ENCODE peak calls at places on chromosomes 4 and X, in five cellular contexts. C, U, W, F and L are unnamed samples.

GRCh38 chr4:114383721-114384120 is 214.9 kb upstream of the UGT8 start:
- DNase-seq in C (no peak), U (peak; percentile 59), F (no peak), W (no peak), L (no peak)

GRCh38 chr4:187090401-187090800 is 366.7 kb upstream of the FAT1 start:
- DNase-seq in F (no peak), U (no peak), W (no peak), C (no peak), L (no peak)

GRCh38 chr4:31370866-31371465 is 650.8 kb downstream of the PCDH7 start:
- DNase-seq in W (no peak), U (peak; percentile 55), C (no peak), F (no peak), L (no peak)

GRCh38 chr4:7280906-7281305 is 88.6 kb downstream of the SORCS2 start:
- DNase-seq in C (no peak), F (no peak), W (no peak), U (peak; percentile 76), L (no peak)

GRCh38 chrX:97602465-97603258 is 719.0 kb downstream of the RPA4 start:
- DNase-seq in U (no peak), C (no peak), F (peak; percentile 23), W (no peak), L (no peak)

GRCh38 chr4:84503495-84504437 is 4.7 kb upstream of the NKX6-1 start:
- DNase-seq in F (no peak), C (no peak), U (peak; percentile 72), W (no peak), L (no peak)

GRCh38 chr4:128635939-128636551 is 173.5 kb upstream of the JADE1 start:
- DNase-seq in F (no peak), W (no peak), C (no peak), U (no peak), L (no peak)

GRCh38 chr4:85734446-85734845 is 259.5 kb downstream of the ARHGAP24 start:
- DNase-seq in F (no peak), W (no peak), U (peak; percentile 55), C (no peak), L (no peak)

GRCh38 chrX:1649623-1650022 is 34.8 kb downstream of the ASMT start:
- DNase-seq in U (no peak), W (no peak), F (no peak), C (no peak), L (no peak)

GRCh38 chrX:8846271-8846670 is 45.1 kb upstream of the FAM9A start:
- DNase-seq in U (peak; percentile 44), W (no peak), F (no peak), C (no peak), L (no peak)

GRCh38 chr4:19850909-19851308 is 400.8 kb upstream of the SLIT2 start:
- DNase-seq in F (no peak), W (no peak), U (peak; percentile 97), C (no peak), L (no peak)

GRCh38 chr4:149980941-149981340 is 97.3 kb upstream of the DCLK2 start:
- DNase-seq in U (peak; percentile 50), W (peak; percentile 23), F (peak; percentile 52), C (peak; percentile 32), L (no peak)

DNA sequence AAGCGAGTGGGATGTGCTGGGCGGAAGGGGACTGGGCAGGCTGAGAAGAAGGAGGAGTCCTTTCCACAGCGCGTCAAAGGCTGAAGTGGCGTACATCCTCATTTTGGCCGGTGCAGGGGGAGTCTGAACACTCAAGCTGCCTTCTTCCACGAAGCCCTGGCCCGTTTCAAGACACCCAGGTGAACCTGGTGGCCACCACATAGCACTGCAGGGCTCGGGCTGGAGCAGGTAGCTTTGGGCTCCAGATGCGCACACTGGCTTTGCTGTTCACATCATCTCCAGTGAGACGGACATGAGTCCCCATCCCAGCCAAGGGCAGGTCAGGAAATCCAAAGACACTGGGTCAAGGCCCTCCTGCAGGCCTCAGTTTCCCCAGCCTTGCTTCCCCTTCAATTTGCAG is 30.3 kb downstream of the CCNQ start:
- DNase-seq in U (no peak), F (no peak), C (no peak), W (no peak), L (no peak)
- TF ChIP-seq CTCF in U (no peak), F (no peak), C (no peak), W (no peak), L (no peak)

GRCh38 chr4:176009254-176009653 is 56.4 kb upstream of the WDR17 start:
- DNase-seq in U (no peak), C (no peak), W (no peak), F (no peak), L (no peak)

GRCh38 chr4:176013466-176014247 is 52.0 kb upstream of the WDR17 start:
- DNase-seq in F (no peak), W (no peak), C (no peak), U (no peak), L (no peak)

GRCh38 chr4:176011523-176011922 is 54.1 kb upstream of the WDR17 start:
- DNase-seq in F (no peak), W (no peak), C (no peak), U (no peak), L (no peak)

GRCh38 chr4:176014583-176015108 is 51.0 kb upstream of the WDR17 start:
- DNase-seq in W (no peak), F (no peak), C (no peak), U (no peak), L (no peak)
- TF ChIP-seq CTCF in W (peak; percentile 12), F (no peak), C (no peak), U (no peak), L (no peak)

DNA sequence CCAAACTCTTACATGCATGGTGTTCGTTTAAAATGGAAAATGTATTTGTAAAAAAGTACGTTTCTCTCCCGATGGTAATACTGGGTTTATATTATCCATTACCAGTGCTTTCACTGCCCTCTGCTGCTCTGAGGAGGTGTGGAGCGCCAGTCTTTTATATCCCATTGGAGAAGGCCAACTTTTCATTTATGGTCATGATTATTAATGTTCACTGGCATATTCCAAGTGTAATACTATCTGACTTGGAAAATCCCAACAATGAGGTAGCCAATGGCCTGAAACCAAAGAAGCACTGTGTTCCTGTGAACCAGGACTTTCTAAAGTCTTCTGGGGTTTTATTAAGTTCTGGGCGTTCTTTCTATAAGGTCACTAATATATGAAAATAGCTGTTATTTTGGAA is 80.7 kb downstream of the SYNPO2 start:
- DNase-seq in C (peak; percentile 49), F (no peak), W (no peak), U (peak; percentile 59), L (no peak)
- TF ChIP-seq CTCF in C (peak; percentile 63), F (no peak), W (no peak), U (peak; percentile 43), L (no peak)

GRCh38 chrX:153670748-153671588 is 2.6 kb downstream of the PNCK start:
- DNase-seq in C (no peak), U (no peak), F (no peak), W (no peak), L (no peak)
- TF ChIP-seq CTCF in C (no peak), U (no peak), F (no peak), W (no peak), L (no peak)

GRCh38 chrX:115679460-115679859 is 118.5 kb downstream of the PLS3 start:
- DNase-seq in U (peak; percentile 26), C (no peak), F (no peak), W (no peak), L (no peak)
- TF ChIP-seq CTCF in U (peak; percentile 31), C (peak; percentile 48), F (no peak), W (no peak), L (no peak)

DNA sequence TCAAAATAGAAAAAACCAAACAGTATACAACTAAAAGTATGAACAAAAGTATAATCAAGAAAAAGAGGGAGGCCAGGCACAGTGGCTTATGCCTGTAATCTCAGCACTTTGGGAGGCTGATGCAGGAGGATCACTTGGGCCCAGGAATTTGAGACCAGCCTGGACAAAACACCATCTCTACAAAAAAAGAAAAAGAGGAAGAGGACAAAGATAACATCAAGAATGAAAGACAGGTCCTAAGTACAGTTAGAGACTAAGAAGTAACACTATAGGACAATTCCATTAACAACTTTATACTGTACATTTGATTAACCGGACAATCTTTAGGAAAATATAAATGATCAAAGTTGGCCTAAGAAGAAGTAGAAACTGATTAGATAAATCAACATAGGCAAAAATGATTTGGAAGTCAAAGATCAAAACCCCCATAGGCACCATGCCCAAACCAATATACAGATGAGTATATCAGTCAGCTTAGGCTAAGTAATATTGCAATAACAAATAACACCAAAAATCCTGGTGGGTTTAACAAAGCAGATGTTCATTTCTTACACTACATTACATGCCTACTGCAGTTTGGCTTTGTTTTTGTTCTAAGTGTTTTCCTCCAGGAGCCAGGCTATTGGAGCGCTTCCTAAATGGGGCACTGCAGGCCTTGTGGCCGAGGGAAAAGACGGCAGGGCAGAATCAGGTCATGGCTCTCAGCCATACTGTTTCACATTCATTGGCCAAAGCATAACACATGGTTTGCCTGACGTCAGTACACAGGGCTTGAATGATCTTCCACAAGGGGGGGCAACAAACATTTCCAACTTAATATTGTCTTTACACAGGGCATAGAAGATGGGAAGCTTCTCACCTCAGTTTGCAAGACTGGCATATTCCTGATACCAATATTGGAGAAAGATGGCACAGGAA is 42.2 kb upstream of the HGFAC start:
- DNase-seq in U (peak; percentile 24), F (no peak), C (no peak), W (no peak), L (no peak)
- TF ChIP-seq CTCF in U (peak; percentile 4), F (no peak), C (peak; percentile 17), W (no peak), L (no peak)

DNA sequence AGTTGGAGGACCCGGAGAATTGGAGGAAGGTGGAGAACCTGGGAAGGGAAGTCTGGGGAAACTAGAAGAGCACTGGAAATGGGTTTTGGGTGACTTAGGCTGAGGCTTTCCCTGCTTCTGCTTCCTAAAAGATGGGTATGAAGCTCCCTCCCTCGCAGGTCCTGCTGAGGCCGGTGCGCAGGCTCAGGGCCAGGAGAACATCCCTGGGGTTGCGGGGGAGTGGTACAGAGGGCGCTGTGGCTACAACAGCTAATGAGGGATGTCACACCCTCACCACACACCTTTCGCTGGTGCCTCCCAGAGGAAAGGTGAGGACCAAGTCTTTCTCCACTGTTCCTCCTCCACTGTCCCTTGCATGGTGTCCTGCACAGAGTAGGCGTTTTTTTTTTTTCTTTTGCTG is 15.8 kb downstream of the APLN start:
- DNase-seq in U (no peak), F (no peak), W (no peak), C (no peak), L (no peak)
- TF ChIP-seq CTCF in U (no peak), F (no peak), W (no peak), C (no peak), L (no peak)

GRCh38 chrX:39654183-39654925 is 443.4 kb downstream of the BCOR start:
- DNase-seq in U (no peak), W (no peak), C (no peak), F (no peak), L (no peak)

GRCh38 chrX:39654952-39655351 is 442.8 kb downstream of the BCOR start:
- DNase-seq in C (no peak), U (no peak), W (no peak), F (no peak), L (no peak)

GRCh38 chrX:39650883-39651282 is 446.9 kb downstream of the BCOR start:
- DNase-seq in C (no peak), U (no peak), W (no peak), F (no peak), L (no peak)

GRCh38 chrX:39652336-39652735 is 445.4 kb downstream of the BCOR start:
- DNase-seq in U (no peak), F (no peak), C (peak; percentile 22), W (peak; percentile 3), L (no peak)

DNA sequence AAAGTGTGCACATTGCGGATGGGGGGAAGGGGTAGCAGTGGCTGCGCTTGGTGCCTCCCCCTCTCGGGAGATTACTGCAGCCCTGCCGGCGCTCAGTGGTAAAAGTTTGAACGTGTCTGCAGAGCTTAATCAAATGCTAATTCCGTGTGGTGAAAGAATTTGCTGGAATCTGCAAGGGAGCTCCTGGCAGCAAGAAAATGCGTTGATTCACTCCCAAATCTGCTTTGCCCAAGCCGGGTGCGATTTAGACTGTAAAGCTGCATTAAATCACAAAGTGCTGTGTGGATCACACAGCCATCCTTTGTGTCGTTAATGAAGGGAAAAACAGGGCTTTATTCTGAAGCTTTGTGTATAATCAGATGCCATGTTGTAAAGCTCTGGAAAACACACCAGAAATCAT is 444.1 kb downstream of the BCOR start:
- DNase-seq in W (no peak), F (no peak), U (no peak), C (no peak), L (no peak)
- TF ChIP-seq CTCF in W (no peak), F (no peak), U (no peak), C (no peak), L (no peak)